ENCODE peak calls at places on chromosomes 16 and 17, in seven cellular contexts. B is MM.1S, G is HCT116, J is GM23248, A is neural progenitor cell, X is hepatocyte, W is GM23338. P is an unnamed sample.

GRCh38 chr16:48433849-48434530 is 48.8 kb upstream of the SIAH1 start:
- DNase-seq in A (no peak), X (no peak), J (no peak), W (no peak), B (no peak), G (no peak), P (no peak)

GRCh38 chr16:54932737-54933254 is 2.1 kb downstream of the IRX5 start:
- DNase-seq in X (no peak), J (peak), A (peak), B (no peak), W (peak), G (no peak), P (no peak)

GRCh38 chr16:67014641-67015315 is 14.2 kb upstream of the CBFB start:
- DNase-seq in W (peak), X (no peak), J (no peak), G (no peak), B (no peak), A (no peak), P (no peak)

GRCh38 chr17:82302498-82302963 is 14.9 kb downstream of the CD7 start:
- DNase-seq in A (no peak), B (no peak), G (no peak), X (no peak), W (no peak), J (no peak), P (no peak)

GRCh38 chr17:49600949-49601348 is 25.3 kb downstream of the NXPH3 start:
- DNase-seq in X (no peak), W (no peak), G (no peak), J (no peak), B (no peak), A (no peak), P (no peak)

GRCh38 chr17:2398655-2399571 is 1.9 kb downstream of the MNT start:
- DNase-seq in B (peak), G (no peak), W (peak), J (peak), X (peak), A (peak), P (peak)

GRCh38 chr17:81334419-81334896 is 39.4 kb upstream of the SLC38A10 start:
- DNase-seq in J (no peak), W (no peak), A (no peak), B (no peak), G (no peak), X (no peak), P (no peak)

GRCh38 chr17:77881545-77881944 is 77.0 kb upstream of the TNRC6C start:
- DNase-seq in G (no peak), A (no peak), W (no peak), X (peak), B (peak), J (peak), P (no peak)

GRCh38 chr16:22070361-22071351 is 21.7 kb upstream of the VWA3A start:
- DNase-seq in J (peak), G (no peak), A (no peak), X (no peak), B (no peak), W (no peak), P (no peak)

GRCh38 chr17:43676471-43676870 is 14.7 kb upstream of the MEOX1 start:
- DNase-seq in J (peak), A (no peak), G (no peak), B (no peak), X (no peak), W (no peak), P (peak)

GRCh38 chr17:43734376-43734775 is 24.2 kb downstream of the SOST start:
- DNase-seq in J (peak), G (no peak), W (no peak), X (no peak), B (no peak), A (no peak), P (no peak)

GRCh38 chr17:64378890-64379354 is 11.7 kb downstream of the PECAM1 start:
- DNase-seq in W (no peak), B (peak), G (no peak), X (no peak), J (no peak), A (no peak), P (peak)

GRCh38 chr16:52957199-52957598 is 95.5 kb downstream of the CHD9NB start:
- DNase-seq in B (no peak), W (no peak), G (no peak), A (no peak), X (no peak), J (no peak), P (no peak)

GRCh38 chr16:729768-730665 is 3.1 kb downstream of the HAGHL start:
- DNase-seq in J (no peak), X (no peak), W (no peak), B (no peak), G (no peak), A (no peak), P (no peak)

GRCh38 chr17:77708049-77708448 is 250.5 kb upstream of the TNRC6C start:
- DNase-seq in A (no peak), G (no peak), J (no peak), B (no peak), W (no peak), X (no peak), P (no peak)

GRCh38 chr16:64397042-64397441 is 724.8 kb downstream of the CDH11 start:
- DNase-seq in B (no peak), A (no peak), X (no peak), G (no peak), J (no peak), W (no peak), P (peak)

GRCh38 chr16:12573730-12574383 is 229.8 kb downstream of the CPPED1 start:
- DNase-seq in A (peak), B (no peak), G (peak), X (peak), J (peak), W (peak), P (peak)

GRCh38 chr16:71914802-71915201 is 19.5 kb downstream of the IST1 start:
- DNase-seq in A (no peak), B (no peak), W (no peak), J (no peak), G (no peak), X (no peak), P (no peak)

GRCh38 chr16:81604960-81605383 is 160.4 kb downstream of the CMIP start:
- DNase-seq in B (no peak), W (no peak), X (peak), A (no peak), G (no peak), J (peak), P (peak)

GRCh38 chr17:7323731-7324437 is 5.3 kb downstream of the NEURL4 start:
- DNase-seq in G (no peak), B (no peak), X (peak), W (peak), J (peak), A (peak), P (peak)

GRCh38 chr17:58385359-58385899 is 31.9 kb downstream of the RNF43 start:
- DNase-seq in B (no peak), G (no peak), X (no peak), A (no peak), J (no peak), W (no peak), P (no peak)

GRCh38 chr16:24986512-24987303 is 28.5 kb downstream of the ARHGAP17 start:
- DNase-seq in G (no peak), X (peak), W (no peak), B (no peak), J (peak), A (no peak), P (peak)

GRCh38 chr16:65002265-65002664 is 119.6 kb downstream of the CDH11 start:
- DNase-seq in A (no peak), W (no peak), X (peak), B (no peak), G (no peak), J (peak), P (no peak)

GRCh38 chr17:2232244-2232638 is 71.3 kb downstream of the SMG6 start:
- DNase-seq in X (no peak), W (no peak), A (no peak), B (no peak), G (no peak), J (peak), P (no peak)

GRCh38 chr17:7262192-7263070 is at the start of gene CLDN7:
- DNase-seq in B (no peak), G (peak), X (peak), J (no peak), W (peak), A (peak), P (peak)

GRCh38 chr16:23424292-23424958 is 28.6 kb downstream of the COG7 start:
- DNase-seq in A (no peak), J (no peak), G (no peak), B (no peak), X (no peak), W (no peak), P (peak)

GRCh38 chr16:47716571-47716970 is 255.4 kb downstream of the PHKB start:
- DNase-seq in X (no peak), J (no peak), G (no peak), A (no peak), W (no peak), B (no peak), P (no peak)

GRCh38 chr16:56245197-56245596 is 53.9 kb downstream of the GNAO1 start:
- DNase-seq in B (no peak), W (no peak), X (no peak), G (no peak), J (peak), A (no peak), P (peak)

GRCh38 chr16:87602005-87602790 is at the start of gene JPH3:
- DNase-seq in A (peak), G (no peak), B (no peak), W (peak), X (peak), J (no peak), P (no peak)

GRCh38 chr16:86517652-86518258 is 7.4 kb downstream of the FOXF1 start:
- DNase-seq in X (peak), G (peak), J (peak), A (peak), W (peak), B (peak), P (peak)

GRCh38 chr17:29151567-29151966 is 28.6 kb downstream of the MYO18A start:
- DNase-seq in X (no peak), G (peak), B (no peak), J (peak), A (peak), W (no peak), P (peak)

GRCh38 chr17:58352843-58353719 is 1.1 kb upstream of the SUPT4H1 start:
- DNase-seq in W (peak), X (peak), B (peak), G (no peak), A (peak), J (peak), P (peak)

GRCh38 chr16:65572156-65572555 is 450.3 kb upstream of the CDH11 start:
- DNase-seq in W (no peak), J (peak), X (no peak), B (no peak), A (no peak), G (no peak), P (peak)

GRCh38 chr17:44917456-44917855 is 2.2 kb upstream of the GFAP start:
- DNase-seq in B (no peak), G (no peak), J (no peak), A (no peak), W (no peak), X (no peak), P (no peak)

GRCh38 chr17:44916781-44917241 is 1.5 kb upstream of the GFAP start:
- DNase-seq in W (no peak), X (peak), J (peak), A (no peak), G (no peak), B (no peak), P (peak)

GRCh38 chr17:44915727-44916058 is 393 bp upstream of the GFAP start:
- DNase-seq in G (no peak), A (no peak), W (no peak), B (no peak), J (no peak), X (no peak), P (no peak)

GRCh38 chr17:44915321-44915726 is at the start of gene GFAP:
- DNase-seq in B (no peak), G (no peak), X (peak), J (no peak), W (no peak), A (no peak), P (no peak)

GRCh38 chr17:44916059-44916780 is 920 bp upstream of the GFAP start:
- DNase-seq in X (peak), J (no peak), B (no peak), A (peak), W (no peak), G (no peak), P (no peak)
- TF ChIP-seq EZH2phosphoT487 in X (no peak), J (no peak), B (no peak), A (no peak), W (no peak), G (no peak), P (no peak)

GRCh38 chr17:36931697-36932382 is 5.4 kb upstream of the LHX1 start:
- DNase-seq in B (no peak), G (no peak), A (no peak), J (no peak), W (no peak), X (no peak), P (no peak)

GRCh38 chr17:36932383-36933173 is 4.7 kb upstream of the LHX1 start:
- DNase-seq in X (no peak), J (no peak), B (no peak), W (no peak), A (no peak), G (no peak), P (no peak)

GRCh38 chr17:36934144-36934758 is 3.0 kb upstream of the LHX1 start:
- DNase-seq in B (no peak), A (peak), W (peak), G (no peak), X (no peak), J (no peak), P (no peak)

GRCh38 chr17:36934759-36935630 is 2.3 kb upstream of the LHX1 start:
- DNase-seq in G (no peak), B (no peak), X (no peak), W (peak), A (peak), J (no peak), P (no peak)

GRCh38 chr17:36933174-36934143 is 3.8 kb upstream of the LHX1 start:
- DNase-seq in A (peak), W (peak), J (no peak), B (no peak), X (no peak), G (no peak), P (no peak)
- TF ChIP-seq EZH2 in A (peak), W (peak), J (peak), B (no peak), X (peak), G (no peak), P (no peak)

GRCh38 chr16:3099395-3099731 is 269 bp upstream of the ZSCAN10 start:
- DNase-seq in B (no peak), W (no peak), G (no peak), J (no peak), X (no peak), A (peak), P (no peak)
- H3K27ac ChIP-seq in B (no peak), W (peak), G (no peak), J (no peak), X (no peak), A (no peak), P (no peak)

GRCh38 chr16:84737658-84738057 is 37.9 kb downstream of the USP10 start:
- DNase-seq in G (no peak), A (no peak), W (no peak), X (no peak), B (no peak), J (no peak), P (no peak)

GRCh38 chr16:84740596-84741071 is 40.8 kb downstream of the USP10 start:
- DNase-seq in B (no peak), X (no peak), G (no peak), W (no peak), J (peak), A (no peak), P (no peak)

GRCh38 chr16:84739349-84740124 is 39.7 kb downstream of the USP10 start:
- DNase-seq in X (no peak), J (peak), A (no peak), W (no peak), G (no peak), B (no peak), P (peak)

GRCh38 chr16:84737192-84737591 is 37.4 kb downstream of the USP10 start:
- DNase-seq in A (no peak), X (no peak), W (no peak), J (no peak), G (no peak), B (no peak), P (no peak)

DNA sequence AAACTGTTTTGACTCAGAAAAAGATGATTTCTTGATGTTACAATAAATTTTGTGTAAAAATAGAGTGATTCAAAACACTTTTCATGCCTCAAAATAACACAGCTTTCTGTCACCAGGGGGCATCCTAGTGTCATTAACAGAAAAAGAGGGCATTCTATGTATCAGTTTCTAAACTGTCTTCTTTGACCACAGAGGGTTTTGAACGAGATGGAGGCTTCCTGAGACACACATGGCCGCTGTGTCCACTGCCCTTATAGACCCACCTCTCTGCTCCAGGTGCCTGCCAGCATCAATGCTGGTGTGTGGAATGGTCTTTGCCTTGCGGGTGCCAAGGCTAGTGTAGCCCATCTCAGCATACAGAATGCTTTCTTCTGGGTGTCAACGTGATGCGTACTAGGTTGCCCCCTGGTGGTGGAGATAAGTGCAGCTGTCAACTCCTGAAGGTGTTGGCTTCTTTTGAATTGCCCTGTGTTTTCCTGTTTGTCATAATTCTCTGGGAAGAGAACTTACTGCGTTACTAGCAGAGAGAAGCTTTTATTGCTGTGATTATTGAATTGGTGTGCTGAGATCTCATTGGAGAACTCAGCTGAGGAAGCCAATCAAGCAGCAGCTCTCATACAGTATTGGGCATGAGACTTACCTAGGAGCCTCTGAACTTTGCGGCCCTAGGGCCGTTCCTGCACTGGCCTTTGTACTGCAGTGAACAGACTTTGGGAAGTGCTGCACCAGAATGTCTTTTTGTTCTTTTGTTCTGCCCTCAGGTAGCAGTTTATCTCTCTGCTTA is 38.6 kb downstream of the USP10 start:
- DNase-seq in A (peak), X (peak), B (peak), W (peak), G (peak), J (peak), P (peak)
- TF ChIP-seq EZH2phosphoT487 in A (no peak), X (no peak), B (no peak), W (no peak), G (no peak), J (no peak), P (no peak)

DNA sequence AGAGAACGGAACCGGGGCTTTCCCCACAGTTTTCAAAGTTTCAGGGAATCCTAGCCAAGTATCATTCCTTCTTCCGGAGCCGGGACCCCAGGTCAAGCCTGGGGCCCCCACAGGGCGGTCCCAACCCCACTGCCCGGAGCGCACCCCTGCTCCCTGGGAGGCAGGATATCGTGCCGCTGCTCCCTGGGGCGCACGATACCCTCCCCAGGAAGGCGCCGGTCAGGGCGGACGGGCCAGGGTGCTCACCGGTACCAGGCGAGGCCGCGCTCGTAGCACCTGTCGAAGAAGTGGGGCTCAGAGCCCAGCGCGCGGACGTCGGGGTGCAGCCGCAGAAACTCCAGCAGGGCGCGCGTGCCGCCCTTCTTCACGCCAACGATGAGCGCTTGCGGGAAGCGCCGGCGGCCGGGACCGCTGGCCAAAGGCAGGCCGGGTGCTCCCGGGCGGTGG is 527 bp downstream of the HS3ST6 start:
- DNase-seq in W (peak), J (no peak), X (no peak), A (peak), G (no peak), B (no peak), P (no peak)
- TF ChIP-seq EZH2 in W (peak), J (peak), X (peak), A (peak), G (no peak), B (peak), P (peak)

P was measured in PC-3.